ENCODE peak calls at places on chromosomes 1 and 21, in eight cellular contexts. J is HCT116; G is CD8-positive, alpha-beta T cell; R is IMR-90; A is heart right ventricle; B is heart left ventricle; P is PC-3; L is gastrocnemius medialis. I is an unnamed sample.

GRCh38 chr1:203629509-203630082 is 3.0 kb downstream of the ATP2B4 start:
- DNase-seq in L (peak; percentile 39), A (peak; percentile 82), B (peak; percentile 81), J (no peak), P (no peak), R (peak; percentile 52), G (peak; percentile 64), I (no peak)

GRCh38 chr1:174568551-174568950 is 120.8 kb downstream of the GPR52 start:
- DNase-seq in G (no peak), A (no peak), R (no peak), J (no peak), P (no peak), B (no peak), L (no peak), I (no peak)

GRCh38 chr21:46424062-46424591 is 34.6 kb upstream of the DIP2A start:
- DNase-seq in P (no peak), J (no peak), L (no peak), A (no peak), B (no peak), R (no peak), G (peak; percentile 44), I (no peak)

GRCh38 chr1:187641015-187641414 is 812.3 kb downstream of the PLA2G4A start:
- DNase-seq in R (no peak), J (no peak), P (no peak), L (no peak), G (no peak), B (no peak), A (no peak), I (no peak)

GRCh38 chr21:45351061-45351460 is 53.9 kb upstream of the COL18A1 start:
- DNase-seq in G (no peak), L (no peak), B (no peak), J (no peak), A (peak; percentile 6), R (no peak), P (no peak), I (no peak)

GRCh38 chr1:203306970-203307541 is 1.7 kb downstream of the BTG2 start:
- DNase-seq in L (no peak), B (peak; percentile 42), A (peak; percentile 35), R (no peak), G (peak; percentile 49), P (no peak), J (no peak), I (no peak)

GRCh38 chr1:23224721-23225648 is 7.7 kb upstream of the HTR1D start:
- DNase-seq in R (peak; percentile 64), B (peak; percentile 33), L (no peak), G (no peak), P (no peak), J (no peak), A (peak; percentile 39), I (no peak)

GRCh38 chr1:248842781-248843331 is 4.8 kb downstream of the ZNF672 start:
- DNase-seq in P (no peak), R (no peak), L (no peak), J (no peak), A (no peak), G (peak; percentile 4), B (no peak), I (no peak)

GRCh38 chr1:58041621-58042020 is 504.9 kb downstream of the OMA1 start:
- DNase-seq in A (no peak), P (peak; percentile 20), J (no peak), R (no peak), L (no peak), B (no peak), G (no peak), I (no peak)

GRCh38 chr1:36653850-36654249 is 171.1 kb upstream of the CSF3R start:
- DNase-seq in R (peak; percentile 3), A (peak; percentile 46), J (no peak), G (no peak), B (no peak), L (no peak), P (peak; percentile 5), I (no peak)

GRCh38 chr21:29741761-29742160 is 198.0 kb downstream of the GRIK1 start:
- DNase-seq in L (no peak), B (no peak), G (no peak), R (no peak), J (no peak), A (no peak), P (no peak), I (no peak)

GRCh38 chr1:27574871-27575831 is 28.8 kb downstream of the AHDC1 start:
- DNase-seq in P (peak; percentile 61), A (peak; percentile 85), G (no peak), R (peak; percentile 85), L (no peak), B (peak; percentile 86), J (no peak), I (no peak)

GRCh38 chr1:40315239-40315794 is 1.8 kb downstream of the COL9A2 start:
- DNase-seq in J (peak; percentile 73), A (peak; percentile 78), L (peak; percentile 34), B (peak; percentile 78), R (peak; percentile 83), G (peak; percentile 81), P (peak; percentile 68), I (peak; percentile 70)

GRCh38 chr1:174875306-174875705 is 124.4 kb upstream of the CACYBP start:
- DNase-seq in G (no peak), J (no peak), P (peak; percentile 82), L (no peak), A (no peak), R (no peak), B (no peak), I (no peak)

GRCh38 chr1:64933296-64934070 is 32.9 kb downstream of the JAK1 start:
- DNase-seq in L (peak; percentile 48), J (no peak), A (no peak), P (peak; percentile 64), B (peak; percentile 30), G (no peak), R (peak; percentile 96), I (no peak)

GRCh38 chr1:28466226-28466778 is 39.5 kb upstream of the RCC1 start:
- DNase-seq in L (no peak), J (no peak), R (no peak), G (no peak), P (no peak), A (no peak), B (no peak), I (no peak)

GRCh38 chr1:86948212-86948611 is 33.8 kb downstream of the HS2ST1 start:
- DNase-seq in A (no peak), J (no peak), P (no peak), B (peak; percentile 45), G (no peak), R (peak; percentile 45), L (no peak), I (no peak)

GRCh38 chr1:114715952-114716303 is 643 bp downstream of the NRAS start:
- DNase-seq in B (no peak), G (no peak), L (no peak), P (no peak), J (no peak), R (no peak), A (no peak), I (no peak)

GRCh38 chr1:233230011-233230410 is 65.5 kb downstream of the PCNX2 start:
- DNase-seq in L (no peak), R (peak; percentile 69), B (no peak), J (no peak), G (no peak), P (no peak), A (no peak), I (no peak)

GRCh38 chr1:7292033-7292681 is 478.9 kb upstream of the VAMP3 start:
- DNase-seq in G (no peak), P (no peak), A (no peak), L (no peak), B (no peak), R (no peak), J (no peak), I (no peak)

GRCh38 chr1:248739580-248740205 is 15.9 kb downstream of the LYPD8 start:
- DNase-seq in R (no peak), P (no peak), J (no peak), L (no peak), G (no peak), B (no peak), A (no peak), I (no peak)

GRCh38 chr1:77824083-77824482 is 44.6 kb downstream of the MIGA1 start:
- DNase-seq in G (no peak), R (peak; percentile 71), A (no peak), J (peak; percentile 12), B (no peak), L (no peak), P (peak; percentile 79), I (no peak)

GRCh38 chr1:212909652-212910063 is 40.7 kb upstream of the VASH2 start:
- DNase-seq in B (no peak), G (no peak), A (no peak), R (no peak), J (no peak), L (no peak), P (no peak), I (no peak)
- H3K27ac ChIP-seq in B (no peak overlapping the region), G (no peak overlapping the region), A (no peak overlapping the region), R (no peak overlapping the region), J (no peak overlapping the region), L (no peak overlapping the region), P (no peak overlapping the region), I (peak overlapping the region; percentile 59)

DNA sequence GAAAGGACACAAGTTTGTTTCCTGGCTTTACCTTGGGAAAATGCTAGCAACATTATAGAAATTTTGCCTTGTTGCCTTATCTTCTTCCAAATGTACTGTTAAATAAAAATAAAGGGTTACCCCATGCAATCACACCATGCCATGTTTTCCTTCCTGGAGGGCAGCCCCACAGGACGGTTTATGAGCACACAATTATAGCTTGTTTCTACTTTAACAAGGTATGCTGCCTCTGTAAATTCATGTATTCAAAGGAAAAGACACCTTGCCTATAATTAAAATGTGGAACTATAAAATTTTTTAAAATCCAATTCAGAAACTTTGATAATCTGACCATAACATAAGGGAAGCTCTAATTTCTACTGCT is 63.4 kb downstream of the CAPN2 start:
- DNase-seq in G (no peak), L (no peak), A (no peak), R (no peak), J (no peak), B (no peak), P (no peak), I (no peak)
- H3K36me3 ChIP-seq in G (peaks cover 32% of the 10 kb centered on the region), L (peaks cover 97% of the 10 kb centered on the region), A (peaks cover 89% of the 10 kb centered on the region), R (peaks cover 60% of the 10 kb centered on the region), J (peaks cover 47% of the 10 kb centered on the region), B (peaks cover 11% of the 10 kb centered on the region), P (peaks cover 63% of the 10 kb centered on the region), I (peaks cover 7% of the 10 kb centered on the region)

GRCh38 chr1:160797163-160797797 is 1.3 kb downstream of the LY9 start:
- DNase-seq in R (no peak), A (no peak), J (no peak), G (no peak), B (no peak), L (no peak), P (no peak), I (no peak)
- H3K27ac ChIP-seq in R (no peak overlapping the region), A (no peak overlapping the region), J (no peak overlapping the region), G (peak overlapping the region; percentile 75), B (no peak overlapping the region), L (no peak overlapping the region), P (no peak overlapping the region), I (no peak overlapping the region)

GRCh38 chr1:224271106-224271505 is 58.9 kb downstream of the NVL start:
- DNase-seq in R (no peak), P (no peak), J (no peak), A (no peak), B (no peak), L (no peak), G (no peak), I (no peak)

GRCh38 chr1:224276768-224277487 is 53.0 kb downstream of the NVL start:
- DNase-seq in R (no peak), A (no peak), B (no peak), J (no peak), P (no peak), G (no peak), L (no peak), I (no peak)

GRCh38 chr1:224273651-224274050 is 56.3 kb downstream of the NVL start:
- DNase-seq in L (no peak), B (no peak), P (peak; percentile 72), G (no peak), A (no peak), R (peak; percentile 87), J (no peak), I (no peak)

GRCh38 chr1:224274970-224275626 is 54.9 kb downstream of the NVL start:
- DNase-seq in B (no peak), A (no peak), P (no peak), R (no peak), G (no peak), J (no peak), L (no peak), I (no peak)
- H3K36me3 ChIP-seq in B (no peaks in the 10 kb centered on the region), A (peaks cover 59% of the 10 kb centered on the region), P (peaks cover 15% of the 10 kb centered on the region), R (peaks cover 7% of the 10 kb centered on the region), G (no peaks in the 10 kb centered on the region), J (peaks cover 13% of the 10 kb centered on the region), L (peaks cover 35% of the 10 kb centered on the region), I (no peaks in the 10 kb centered on the region)

I was measured in iPS DF 6.9.